ENCODE peak calls at places on chromosomes 2 and 18, in seven cellular contexts. One of them, this sample, is unnamed.

GRCh38 chr2:203692039-203692710 is 14.3 kb upstream of the CD28 start:
- DNase-seq in astrocyte of the spinal cord: no peak
- DNase-seq in IMR-90: no peak
- DNase-seq in esophagus squamous epithelium: no peak
- DNase-seq in AG09319: no peak
- DNase-seq in CD4-positive, alpha-beta T cell: no peak
- DNase-seq in cardiac muscle cell: peak; percentile 80
- DNase-seq in this sample: no peak

GRCh38 chr2:38375711-38376345 is 1.2 kb downstream of the ATL2 start:
- DNase-seq in IMR-90: peak; percentile 45
- DNase-seq in esophagus squamous epithelium: no peak
- DNase-seq in cardiac muscle cell: peak; percentile 43
- DNase-seq in CD4-positive, alpha-beta T cell: peak; percentile 62
- DNase-seq in astrocyte of the spinal cord: no peak
- DNase-seq in AG09319: no peak
- DNase-seq in this sample: no peak

GRCh38 chr2:85553184-85553583 is 8.1 kb downstream of the GGCX start:
- DNase-seq in AG09319: no peak
- DNase-seq in cardiac muscle cell: no peak
- DNase-seq in astrocyte of the spinal cord: no peak
- DNase-seq in CD4-positive, alpha-beta T cell: no peak
- DNase-seq in IMR-90: no peak
- DNase-seq in esophagus squamous epithelium: no peak
- DNase-seq in this sample: no peak

GRCh38 chr18:25662247-25662646 is 310.3 kb upstream of the ZNF521 start:
- DNase-seq in AG09319: no peak
- DNase-seq in CD4-positive, alpha-beta T cell: no peak
- DNase-seq in esophagus squamous epithelium: no peak
- DNase-seq in IMR-90: peak; percentile 25
- DNase-seq in cardiac muscle cell: no peak
- DNase-seq in astrocyte of the spinal cord: no peak
- DNase-seq in this sample: no peak

GRCh38 chr2:230124792-230125452 is 56.2 kb upstream of the SLC16A14 start:
- DNase-seq in AG09319: no peak
- DNase-seq in astrocyte of the spinal cord: no peak
- DNase-seq in esophagus squamous epithelium: no peak
- DNase-seq in CD4-positive, alpha-beta T cell: no peak
- DNase-seq in cardiac muscle cell: no peak
- DNase-seq in IMR-90: no peak
- DNase-seq in this sample: no peak

GRCh38 chr2:167451496-167452289 is 563.4 kb downstream of the XIRP2 start:
- DNase-seq in esophagus squamous epithelium: no peak
- DNase-seq in IMR-90: no peak
- DNase-seq in cardiac muscle cell: no peak
- DNase-seq in CD4-positive, alpha-beta T cell: no peak
- DNase-seq in AG09319: no peak
- DNase-seq in astrocyte of the spinal cord: no peak
- DNase-seq in this sample: no peak

GRCh38 chr2:88856409-88857135 is 165.1 kb downstream of the RPIA start:
- DNase-seq in IMR-90: no peak
- DNase-seq in astrocyte of the spinal cord: no peak
- DNase-seq in esophagus squamous epithelium: no peak
- DNase-seq in AG09319: no peak
- DNase-seq in CD4-positive, alpha-beta T cell: no peak
- DNase-seq in cardiac muscle cell: no peak
- DNase-seq in this sample: no peak

GRCh38 chr18:74233933-74234325 is 57.8 kb downstream of the CYB5A start:
- DNase-seq in esophagus squamous epithelium: no peak
- DNase-seq in IMR-90: no peak
- DNase-seq in cardiac muscle cell: no peak
- DNase-seq in astrocyte of the spinal cord: no peak
- DNase-seq in CD4-positive, alpha-beta T cell: no peak
- DNase-seq in AG09319: no peak
- DNase-seq in this sample: no peak

GRCh38 chr2:179677148-179677688 is 184.2 kb downstream of the ZNF385B start:
- DNase-seq in esophagus squamous epithelium: no peak
- DNase-seq in astrocyte of the spinal cord: no peak
- DNase-seq in IMR-90: peak; percentile 35
- DNase-seq in AG09319: no peak
- DNase-seq in cardiac muscle cell: no peak
- DNase-seq in CD4-positive, alpha-beta T cell: no peak
- DNase-seq in this sample: no peak

GRCh38 chr2:12720181-12720580 is 3.4 kb downstream of the TRIB2 start:
- DNase-seq in esophagus squamous epithelium: no peak
- DNase-seq in CD4-positive, alpha-beta T cell: no peak
- DNase-seq in astrocyte of the spinal cord: peak; percentile 49
- DNase-seq in AG09319: no peak
- DNase-seq in IMR-90: peak; percentile 30
- DNase-seq in cardiac muscle cell: peak; percentile 40
- DNase-seq in this sample: no peak

GRCh38 chr18:46378864-46379207 is 274.7 kb downstream of the HAUS1 start:
- DNase-seq in AG09319: no peak
- DNase-seq in IMR-90: no peak
- DNase-seq in CD4-positive, alpha-beta T cell: no peak
- DNase-seq in esophagus squamous epithelium: no peak
- DNase-seq in cardiac muscle cell: no peak
- DNase-seq in astrocyte of the spinal cord: no peak
- DNase-seq in this sample: no peak

GRCh38 chr18:9135912-9136314 is 668 bp upstream of the ANKRD12 start:
- DNase-seq in IMR-90: peak; percentile 19
- DNase-seq in astrocyte of the spinal cord: no peak
- DNase-seq in CD4-positive, alpha-beta T cell: no peak
- DNase-seq in cardiac muscle cell: peak; percentile 33
- DNase-seq in AG09319: no peak
- DNase-seq in esophagus squamous epithelium: no peak
- DNase-seq in this sample: no peak

GRCh38 chr2:385061-385460 is 97.2 kb upstream of the ALKAL2 start:
- DNase-seq in astrocyte of the spinal cord: no peak
- DNase-seq in esophagus squamous epithelium: no peak
- DNase-seq in AG09319: no peak
- DNase-seq in cardiac muscle cell: no peak
- DNase-seq in IMR-90: no peak
- DNase-seq in CD4-positive, alpha-beta T cell: no peak
- DNase-seq in this sample: no peak
- TF ChIP-seq CTCF in astrocyte of the spinal cord: no peak
- TF ChIP-seq CTCF in esophagus squamous epithelium: no peak
- TF ChIP-seq CTCF in AG09319: no peak
- TF ChIP-seq CTCF in cardiac muscle cell: no peak
- TF ChIP-seq CTCF in IMR-90: no peak
- TF ChIP-seq CTCF in CD4-positive, alpha-beta T cell: no peak
- TF ChIP-seq CTCF in this sample: no peak

GRCh38 chr2:29212009-29212408 is 96.8 kb downstream of the CLIP4 start:
- DNase-seq in AG09319: no peak
- DNase-seq in astrocyte of the spinal cord: no peak
- DNase-seq in esophagus squamous epithelium: no peak
- DNase-seq in CD4-positive, alpha-beta T cell: no peak
- DNase-seq in cardiac muscle cell: no peak
- DNase-seq in IMR-90: no peak
- DNase-seq in this sample: no peak
- TF ChIP-seq CTCF in AG09319: peak; percentile 35
- TF ChIP-seq CTCF in astrocyte of the spinal cord: peak; percentile 17
- TF ChIP-seq CTCF in esophagus squamous epithelium: no peak
- TF ChIP-seq CTCF in CD4-positive, alpha-beta T cell: no peak
- TF ChIP-seq CTCF in cardiac muscle cell: no peak
- TF ChIP-seq CTCF in IMR-90: no peak
- TF ChIP-seq CTCF in this sample: no peak

GRCh38 chr2:105593221-105593967 is 151.3 kb upstream of the NCK2 start:
- DNase-seq in esophagus squamous epithelium: no peak
- DNase-seq in astrocyte of the spinal cord: no peak
- DNase-seq in CD4-positive, alpha-beta T cell: no peak
- DNase-seq in IMR-90: peak; percentile 2
- DNase-seq in AG09319: no peak
- DNase-seq in cardiac muscle cell: no peak
- DNase-seq in this sample: no peak
- TF ChIP-seq CTCF in esophagus squamous epithelium: no peak
- TF ChIP-seq CTCF in astrocyte of the spinal cord: no peak
- TF ChIP-seq CTCF in CD4-positive, alpha-beta T cell: no peak
- TF ChIP-seq CTCF in IMR-90: no peak
- TF ChIP-seq CTCF in AG09319: no peak
- TF ChIP-seq CTCF in cardiac muscle cell: no peak
- TF ChIP-seq CTCF in this sample: no peak

GRCh38 chr2:128720440-128721022 is 401.9 kb upstream of the HS6ST1 start:
- DNase-seq in astrocyte of the spinal cord: no peak
- DNase-seq in IMR-90: no peak
- DNase-seq in cardiac muscle cell: no peak
- DNase-seq in esophagus squamous epithelium: no peak
- DNase-seq in AG09319: no peak
- DNase-seq in CD4-positive, alpha-beta T cell: no peak
- DNase-seq in this sample: no peak
- TF ChIP-seq CTCF in astrocyte of the spinal cord: no peak
- TF ChIP-seq CTCF in IMR-90: peak; percentile 21
- TF ChIP-seq CTCF in cardiac muscle cell: peak; percentile 21
- TF ChIP-seq CTCF in esophagus squamous epithelium: no peak
- TF ChIP-seq CTCF in AG09319: no peak
- TF ChIP-seq CTCF in CD4-positive, alpha-beta T cell: no peak
- TF ChIP-seq CTCF in this sample: no peak

GRCh38 chr2:208356846-208357574 is 49.6 kb upstream of the PTH2R start:
- DNase-seq in astrocyte of the spinal cord: no peak
- DNase-seq in IMR-90: no peak
- DNase-seq in cardiac muscle cell: no peak
- DNase-seq in AG09319: no peak
- DNase-seq in esophagus squamous epithelium: no peak
- DNase-seq in CD4-positive, alpha-beta T cell: no peak
- DNase-seq in this sample: no peak
- TF ChIP-seq CTCF in astrocyte of the spinal cord: no peak
- TF ChIP-seq CTCF in IMR-90: no peak
- TF ChIP-seq CTCF in cardiac muscle cell: no peak
- TF ChIP-seq CTCF in AG09319: no peak
- TF ChIP-seq CTCF in esophagus squamous epithelium: no peak
- TF ChIP-seq CTCF in CD4-positive, alpha-beta T cell: no peak
- TF ChIP-seq CTCF in this sample: no peak

GRCh38 chr2:214180686-214181085 is 230.2 kb upstream of the VWC2L start:
- DNase-seq in astrocyte of the spinal cord: no peak
- DNase-seq in CD4-positive, alpha-beta T cell: no peak
- DNase-seq in cardiac muscle cell: no peak
- DNase-seq in IMR-90: no peak
- DNase-seq in esophagus squamous epithelium: no peak
- DNase-seq in AG09319: no peak
- DNase-seq in this sample: no peak
- TF ChIP-seq CTCF in astrocyte of the spinal cord: no peak
- TF ChIP-seq CTCF in CD4-positive, alpha-beta T cell: no peak
- TF ChIP-seq CTCF in cardiac muscle cell: no peak
- TF ChIP-seq CTCF in IMR-90: no peak
- TF ChIP-seq CTCF in esophagus squamous epithelium: no peak
- TF ChIP-seq CTCF in AG09319: no peak
- TF ChIP-seq CTCF in this sample: no peak

This sample was measured in GM10248.